ENCODE peak calls at places on chromosomes 11 and 22, in six cellular contexts. O is neuronal stem cell, F is HFF-Myc, K is caudate nucleus, H is Right ventricle myocardium superior, T is brain microvascular endothelial cell. V is an unnamed sample.

GRCh38 chr11:125393331-125393730 is 102.7 kb downstream of the FEZ1 start:
- DNase-seq in O (no peak), F (no peak), K (no peak), H (no peak), T (no peak), V (no peak)

GRCh38 chr11:65417702-65418430 is 4.7 kb upstream of the NEAT1 start:
- DNase-seq in O (no peak), F (no peak), K (no peak), H (peak; percentile 69), T (no peak), V (peak; percentile 64)

GRCh38 chr11:133162228-133162627 is 370.1 kb downstream of the OPCML start:
- DNase-seq in O (no peak), F (no peak), K (no peak), H (no peak), T (no peak), V (no peak)

GRCh38 chr22:47713880-47714452 is 951.5 kb downstream of the TBC1D22A start:
- DNase-seq in O (no peak), F (no peak), K (no peak), H (no peak), T (no peak), V (no peak)

GRCh38 chr11:67271548-67272284 is 5.4 kb downstream of the GRK2 start:
- DNase-seq in O (no peak), F (no peak), K (no peak), H (peak; percentile 54), T (no peak), V (peak; percentile 46)

GRCh38 chr22:47551438-47551788 is 789.0 kb downstream of the TBC1D22A start:
- DNase-seq in O (no peak), F (no peak), K (no peak), H (no peak), T (no peak), V (no peak)

GRCh38 chr22:33315954-33316353 is 257.8 kb upstream of the SYN3 start:
- DNase-seq in O (no peak), F (no peak), K (no peak), H (no peak), T (no peak), V (no peak)

GRCh38 chr11:18802381-18803257 is 11.0 kb upstream of the PTPN5 start:
- DNase-seq in O (peak; percentile 57), F (peak; percentile 46), K (peak; percentile 52), H (no peak), T (peak; percentile 78), V (no peak)

GRCh38 chr11:12005476-12005875 is 3.0 kb downstream of the DKK3 start:
- DNase-seq in O (no peak), F (no peak), K (no peak), H (no peak), T (no peak), V (no peak)

GRCh38 chr22:22877523-22878210 is 9.9 kb upstream of the IGLL5 start:
- DNase-seq in O (peak; percentile 64), F (peak; percentile 7), K (peak; percentile 10), H (peak; percentile 66), T (peak; percentile 36), V (peak; percentile 71)

GRCh38 chr11:125724125-125724524 is 22.0 kb upstream of the PATE1 start:
- DNase-seq in O (no peak), F (no peak), K (no peak), H (no peak), T (peak; percentile 16), V (no peak)

GRCh38 chr11:12389676-12390075 is 12.3 kb downstream of the PARVA start:
- DNase-seq in O (no peak), F (no peak), K (no peak), H (no peak), T (no peak), V (no peak)

GRCh38 chr11:111429066-111429506 is 50.0 kb upstream of the POU2AF1 start:
- DNase-seq in O (peak; percentile 15), F (no peak), K (no peak), H (no peak), T (peak; percentile 40), V (no peak)

GRCh38 chr22:37462983-37463382 is 23.2 kb downstream of the MFNG start:
- DNase-seq in O (peak; percentile 57), F (no peak), K (no peak), H (no peak), T (no peak), V (no peak)

GRCh38 chr11:69160296-69161116 is 4.8 kb downstream of the SMIM38 start:
- DNase-seq in O (no peak), F (no peak), K (no peak), H (no peak), T (no peak), V (no peak)

GRCh38 chr11:10930961-10931760 is 73.3 kb upstream of the ZBED5 start:
- DNase-seq in O (peak; percentile 67), F (no peak), K (no peak), H (peak; percentile 79), T (peak; percentile 37), V (peak; percentile 86)

GRCh38 chr11:112751312-112751711 is 209.9 kb upstream of the NCAM1 start:
- DNase-seq in O (no peak), F (no peak), K (no peak), H (peak; percentile 68), T (no peak), V (peak; percentile 78)

GRCh38 chr11:77400306-77400705 is 73.6 kb downstream of the PAK1 start:
- DNase-seq in O (no peak), F (peak; percentile 24), K (no peak), H (no peak), T (no peak), V (no peak)

GRCh38 chr11:79296113-79296512 is 144.7 kb downstream of the TENM4 start:
- DNase-seq in O (no peak), F (no peak), K (no peak), H (no peak), T (no peak), V (no peak)

GRCh38 chr22:49302530-49302929 is 525.1 kb downstream of the BRD1 start:
- DNase-seq in O (no peak), F (no peak), K (no peak), H (no peak), T (no peak), V (no peak)

GRCh38 chr22:44403166-44403565 is 90.4 kb upstream of the SHISAL1 start:
- DNase-seq in O (no peak), F (no peak), K (no peak), H (no peak), T (no peak), V (peak; percentile 19)

GRCh38 chr11:35192347-35192746 is 53.4 kb downstream of the CD44 start:
- DNase-seq in O (no peak), F (no peak), K (no peak), H (peak; percentile 71), T (no peak), V (peak; percentile 62)

GRCh38 chr11:79393362-79394043 is 47.3 kb downstream of the TENM4 start:
- DNase-seq in O (no peak), F (peak; percentile 4), K (no peak), H (no peak), T (no peak), V (no peak)

GRCh38 chr11:75734491-75735180 is 17.0 kb downstream of the MOGAT2 start:
- DNase-seq in O (no peak), F (no peak), K (no peak), H (no peak), T (no peak), V (no peak)

GRCh38 chr22:42511401-42511891 is 8.2 kb downstream of the RRP7A start:
- DNase-seq in O (no peak), F (no peak), K (no peak), H (no peak), T (no peak), V (peak; percentile 40)

GRCh38 chr11:11313902-11314692 is 39.0 kb downstream of the CSNK2A3 start:
- DNase-seq in O (no peak), F (no peak), K (no peak), H (no peak), T (no peak), V (no peak)

GRCh38 chr11:132343445-132343844 is 973.0 kb downstream of the NTM start:
- DNase-seq in O (no peak), F (no peak), K (no peak), H (no peak), T (no peak), V (no peak)

GRCh38 chr11:117300301-117300700 is 9.2 kb downstream of the BACE1-AS start:
- DNase-seq in O (peak; percentile 51), F (no peak), K (no peak), H (peak; percentile 50), T (no peak), V (peak; percentile 54)

GRCh38 chr22:31497148-31497938 is 1.0 kb downstream of the SFI1 start:
- DNase-seq in O (no peak), F (no peak), K (no peak), H (no peak), T (no peak), V (no peak)

GRCh38 chr11:131671764-131672163 is 301.3 kb downstream of the NTM start:
- DNase-seq in O (no peak), F (no peak), K (peak; percentile 13), H (no peak), T (no peak), V (no peak)

GRCh38 chr11:128713595-128713994 is 19.7 kb downstream of the FLI1 start:
- DNase-seq in O (no peak), F (no peak), K (no peak), H (no peak), T (no peak), V (no peak)

GRCh38 chr11:16117989-16118810 is 238.1 kb downstream of the SOX6 start:
- DNase-seq in O (no peak), F (no peak), K (no peak), H (no peak), T (no peak), V (no peak)

GRCh38 chr11:92707665-92708064 is 261.8 kb upstream of the MTNR1B start:
- DNase-seq in O (no peak), F (no peak), K (no peak), H (no peak), T (peak; percentile 11), V (no peak)

GRCh38 chr11:9858822-9859221 is 194.9 kb downstream of the SWAP70 start:
- DNase-seq in O (no peak), F (no peak), K (no peak), H (no peak), T (no peak), V (no peak)

GRCh38 chr11:66951927-66952337 is 6.3 kb downstream of the PC start:
- DNase-seq in O (no peak), F (peak; percentile 70), K (no peak), H (no peak), T (no peak), V (no peak)

GRCh38 chr11:117884994-117885393 is 8.5 kb upstream of the FXYD6 start:
- DNase-seq in O (no peak), F (no peak), K (no peak), H (no peak), T (peak; percentile 43), V (no peak)

GRCh38 chr11:100739636-100740035 is 52.5 kb downstream of the ARHGAP42 start:
- DNase-seq in O (no peak), F (no peak), K (no peak), H (no peak), T (peak; percentile 96), V (no peak)

GRCh38 chr11:111059726-111060125 is 185.8 kb upstream of the POU2AF2 start:
- DNase-seq in O (no peak), F (no peak), K (no peak), H (no peak), T (no peak), V (no peak)

GRCh38 chr11:122853971-122854446 is 15.7 kb downstream of the CRTAM start:
- DNase-seq in O (peak; percentile 65), F (peak; percentile 75), K (peak; percentile 32), H (no peak), T (peak; percentile 80), V (no peak)

GRCh38 chr22:44284711-44285110 is 28.0 kb downstream of the SHISAL1 start:
- DNase-seq in O (no peak), F (no peak), K (no peak), H (no peak), T (no peak), V (no peak)